ENCODE peak calls at places on chromosomes 12 and 14, in nine cellular contexts. E is tibial nerve, L is ovary, V is T-helper 1 cell, N is islet precursor cell, T is NCI-H2171, Q is hypothalamus, J is A673, X is activated T-helper 1 cell treated with Interleukin-2 at 50 U/mL for 16 hours. K is an unnamed sample.
A peak's percentile ranks its signal among the peaks of the same experiment; 100 is the strongest.

GRCh38 chr12:25254271-25254880 is 3.6 kb upstream of the KRAS start:
- DNase-seq in E (no peak), L (no peak), V (no peak), N (peak; percentile 92), T (no peak), Q (no peak), J (no peak), X (no peak), K (no peak)

GRCh38 chr12:71442567-71442931 is 3.0 kb downstream of the LGR5 start:
- DNase-seq in E (no peak), L (no peak), V (no peak), N (no peak), T (no peak), Q (no peak), J (no peak), X (no peak), K (no peak)

GRCh38 chr12:123120452-123121166 is 30.3 kb downstream of the PITPNM2 start:
- DNase-seq in E (no peak), L (peak; percentile 71), V (peak; percentile 55), N (no peak), T (no peak), Q (no peak), J (no peak), X (peak; percentile 11), K (no peak)

GRCh38 chr14:68772761-68773381 is 20.0 kb downstream of the ZFP36L1 start:
- DNase-seq in E (no peak), L (peak; percentile 20), V (no peak), N (no peak), T (no peak), Q (no peak), J (no peak), X (no peak), K (no peak)

GRCh38 chr12:77914089-77914488 is 83.4 kb downstream of the NAV3 start:
- DNase-seq in E (no peak), L (no peak), V (no peak), N (no peak), T (no peak), Q (no peak), J (peak; percentile 24), X (no peak), K (no peak)

GRCh38 chr14:19878029-19878642 is 3.2 kb downstream of the OR4K2 start:
- DNase-seq in E (no peak), L (no peak), V (peak; percentile 14), N (no peak), T (peak; percentile 49), Q (no peak), J (peak; percentile 14), X (no peak), K (no peak)

GRCh38 chr12:118061876-118062791 is 1.2 kb upstream of the WSB2 start:
- DNase-seq in E (peak; percentile 32), L (peak; percentile 60), V (no peak), N (peak; percentile 88), T (no peak), Q (peak; percentile 17), J (peak; percentile 67), X (no peak), K (peak; percentile 91)

GRCh38 chr12:104454997-104455396 is 1.8 kb upstream of the CHST11 start:
- DNase-seq in E (no peak), L (no peak), V (no peak), N (peak; percentile 78), T (no peak), Q (no peak), J (no peak), X (no peak), K (no peak)

GRCh38 chr14:29783556-29783955 is 144.1 kb downstream of the PRKD1 start:
- DNase-seq in E (no peak), L (no peak), V (no peak), N (no peak), T (no peak), Q (no peak), J (no peak), X (no peak), K (no peak)

GRCh38 chr12:85468356-85469157 is 188.5 kb downstream of the ALX1 start:
- DNase-seq in E (peak; percentile 59), L (no peak), V (peak; percentile 32), N (peak; percentile 72), T (no peak), Q (peak; percentile 3), J (peak; percentile 83), X (no peak), K (no peak)

GRCh38 chr12:124347335-124347734 is 52.4 kb downstream of the RFLNA start:
- DNase-seq in E (no peak), L (no peak), V (no peak), N (no peak), T (no peak), Q (no peak), J (no peak), X (no peak), K (no peak)

GRCh38 chr12:110536834-110537604 is 34.9 kb downstream of the RAD9B start:
- DNase-seq in E (no peak), L (no peak), V (no peak), N (no peak), T (no peak), Q (no peak), J (no peak), X (no peak), K (no peak)

GRCh38 chr14:104239185-104239775 is 100.9 kb downstream of the KIF26A start:
- DNase-seq in E (no peak), L (peak; percentile 6), V (no peak), N (peak; percentile 43), T (no peak), Q (no peak), J (no peak), X (no peak), K (no peak)

GRCh38 chr12:131929530-131930456 is 717 bp downstream of the PUS1 start:
- DNase-seq in E (no peak), L (peak; percentile 52), V (peak; percentile 29), N (peak; percentile 73), T (no peak), Q (no peak), J (peak; percentile 36), X (no peak), K (no peak)

GRCh38 chr12:89648211-89648930 is 60.3 kb downstream of the ATP2B1 start:
- DNase-seq in E (no peak), L (no peak), V (no peak), N (peak; percentile 99), T (no peak), Q (no peak), J (no peak), X (no peak), K (no peak)

GRCh38 chr12:26611598-26611997 is 221.4 kb downstream of the ITPR2 start:
- DNase-seq in E (no peak), L (no peak), V (no peak), N (no peak), T (no peak), Q (no peak), J (no peak), X (no peak), K (no peak)

GRCh38 chr14:83164016-83164415 is 1630.4 kb upstream of the SEL1L start:
- DNase-seq in E (no peak), L (no peak), V (no peak), N (no peak), T (no peak), Q (no peak), J (no peak), X (no peak), K (no peak)

GRCh38 chr12:16499617-16500016 is 106.3 kb downstream of the LMO3 start:
- DNase-seq in E (no peak), L (no peak), V (no peak), N (no peak), T (no peak), Q (no peak), J (no peak), X (no peak), K (no peak)

GRCh38 chr12:28698541-28698940 is 450.5 kb upstream of the FAR2 start:
- DNase-seq in E (no peak), L (no peak), V (no peak), N (no peak), T (no peak), Q (no peak), J (no peak), X (no peak), K (no peak)

K was measured in esophagus muscularis mucosa.